ENCODE peak calls at places on chromosome 18, in five cellular contexts. J is CD8-positive, alpha-beta T cell; Q is spleen; Z is lower lobe of right lung; T is aorta. G is an unnamed sample.
A peak's percentile ranks its signal among the peaks of the same experiment; 100 is the strongest.

GRCh38 chr18:76592981-76593381 is 97.9 kb upstream of the ZNF516 start:
- DNase-seq in Q (no peak), T (no peak), Z (no peak), J (no peak), G (no peak)

GRCh38 chr18:68041327-68041726 is 524.8 kb upstream of the DSEL start:
- DNase-seq in Z (no peak), J (no peak), Q (no peak), T (no peak), G (no peak)

GRCh38 chr18:57095884-57096283 is 51.0 kb upstream of the BOD1L2 start:
- DNase-seq in T (no peak), Q (no peak), J (no peak), Z (no peak), G (no peak)

GRCh38 chr18:42047721-42048120 is 92.7 kb downstream of the PIK3C3 start:
- DNase-seq in J (no peak), T (no peak), Q (no peak), Z (no peak), G (no peak)

GRCh38 chr18:25289040-25289631 is 62.8 kb downstream of the ZNF521 start:
- DNase-seq in Q (no peak), T (no peak), Z (peak; percentile 43), J (no peak), G (no peak)

GRCh38 chr18:7388752-7389151 is 157.9 kb downstream of the LRRC30 start:
- DNase-seq in Z (no peak), Q (no peak), T (no peak), J (no peak), G (no peak)

GRCh38 chr18:22691988-22692710 is 241.0 kb upstream of the RBBP8 start:
- DNase-seq in T (no peak), J (no peak), Q (no peak), Z (no peak), G (no peak)

GRCh38 chr18:4125246-4125938 is 329.7 kb downstream of the DLGAP1 start:
- DNase-seq in J (no peak), Z (no peak), T (no peak), Q (no peak), G (no peak)

DNA sequence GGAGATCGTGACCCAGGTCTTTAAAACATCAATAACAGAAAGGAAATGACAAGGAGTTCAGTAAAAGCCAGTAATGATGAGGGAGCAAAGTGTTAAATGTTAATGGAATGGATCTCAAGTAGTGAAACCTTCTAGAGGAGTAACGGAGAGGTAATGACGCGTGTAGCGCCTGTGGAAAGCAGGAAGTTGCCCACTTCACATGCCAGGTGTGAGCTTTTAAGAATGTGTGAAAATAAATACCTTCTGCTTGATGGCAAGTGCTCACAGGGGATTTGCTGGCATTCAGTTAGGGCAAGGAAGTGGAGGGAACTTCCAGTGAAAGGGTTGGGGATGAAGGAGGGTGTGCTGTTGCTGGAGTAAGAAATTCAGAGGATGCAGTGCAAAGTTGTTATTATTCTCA is 754.5 kb downstream of the ADCYAP1 start:
- DNase-seq in Q (no peak), T (no peak), Z (peak; percentile 58), J (no peak), G (no peak)
- H3K27me3 ChIP-seq in Q (no peaks in the 10 kb centered on the region), T (no peaks in the 10 kb centered on the region), Z (no peaks in the 10 kb centered on the region), J (no peaks in the 10 kb centered on the region), G (no peaks in the 10 kb centered on the region)

DNA sequence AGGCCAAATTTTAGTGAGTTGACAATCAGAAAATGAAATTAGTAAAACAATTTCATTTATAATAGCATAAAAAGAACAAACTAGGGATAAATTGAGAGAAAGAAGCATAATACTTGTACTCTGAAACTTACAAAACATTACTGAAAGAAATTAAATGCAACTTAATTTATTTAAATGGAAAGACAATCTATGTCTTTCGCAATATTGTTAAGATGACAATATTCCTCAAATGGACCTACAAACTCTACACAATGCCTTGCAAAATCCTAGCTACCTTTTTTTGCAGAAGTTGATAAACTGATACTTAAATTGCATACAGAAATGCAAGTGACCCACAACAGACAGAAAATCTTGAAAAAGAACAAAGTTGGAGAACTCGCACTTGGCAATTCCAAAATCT is 9.1 kb downstream of the EPG5 start:
- DNase-seq in T (no peak), Q (no peak), Z (no peak), J (no peak), G (no peak)
- H3K4me1 ChIP-seq in T (no peaks in the 10 kb centered on the region), Q (peaks cover 16% of the 10 kb centered on the region), Z (peaks cover 30% of the 10 kb centered on the region), J (peaks cover 29% of the 10 kb centered on the region), G (peaks cover 10% of the 10 kb centered on the region)

GRCh38 chr18:58491113-58491696 is 137.7 kb downstream of the ALPK2 start:
- DNase-seq in Z (no peak), J (no peak), Q (no peak), T (no peak), G (peak; percentile 45)

GRCh38 chr18:58495202-58495601 is 133.7 kb downstream of the ALPK2 start:
- DNase-seq in Q (no peak), J (no peak), Z (no peak), T (no peak), G (no peak)

GRCh38 chr18:58491773-58492752 is 136.8 kb downstream of the ALPK2 start:
- DNase-seq in Q (no peak), J (no peak), T (no peak), Z (no peak), G (peak; percentile 46)

GRCh38 chr18:58493516-58494253 is 135.2 kb downstream of the ALPK2 start:
- DNase-seq in T (peak; percentile 73), Z (peak; percentile 60), J (peak; percentile 26), Q (peak; percentile 80), G (peak; percentile 89)

DNA sequence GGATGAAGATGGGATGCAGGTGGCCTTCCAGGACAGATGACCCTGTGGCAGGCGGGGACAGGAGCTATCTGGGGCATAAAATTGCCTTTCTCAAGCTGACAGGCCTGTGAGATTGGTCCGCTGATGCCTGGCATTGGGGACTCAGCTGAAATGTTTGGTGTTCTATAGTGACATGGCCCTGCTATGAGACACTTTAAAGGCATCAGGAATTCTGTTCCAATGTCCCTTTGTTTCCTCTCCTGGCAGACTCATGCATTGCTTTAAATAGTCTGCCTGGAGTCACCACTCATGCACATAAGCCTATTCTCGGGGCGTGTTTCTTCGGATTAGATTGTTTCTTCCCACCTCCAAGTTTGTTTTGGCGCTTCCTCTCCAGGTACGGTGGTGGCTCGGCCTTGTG is 135.8 kb downstream of the ALPK2 start:
- DNase-seq in Z (no peak), T (no peak), J (no peak), Q (no peak), G (no peak)
- H3K27ac ChIP-seq in Z (no peak overlapping the region), T (no peak overlapping the region), J (no peak overlapping the region), Q (no peak overlapping the region), G (peak overlapping the region; percentile 31)

DNA sequence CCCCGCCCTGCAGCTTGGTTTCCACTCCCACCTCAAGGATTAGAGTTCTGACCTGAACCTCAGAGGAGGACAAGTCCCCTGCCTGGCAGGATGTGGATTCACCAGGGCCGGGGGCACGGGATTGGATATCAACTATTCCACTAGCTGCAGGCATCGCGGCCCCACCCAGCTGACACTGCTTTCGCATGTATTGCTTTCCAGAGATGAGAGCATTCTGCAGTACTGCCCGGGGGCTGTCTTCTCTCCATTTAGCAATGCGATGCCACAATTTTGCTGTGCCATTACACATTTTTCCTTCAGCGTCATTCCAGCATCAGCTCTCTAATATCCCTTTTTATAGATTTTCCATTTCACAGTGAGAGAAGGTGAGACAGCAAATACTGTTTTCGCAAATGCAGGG is 42.0 kb downstream of the CTIF start:
- DNase-seq in T (peak; percentile 63), J (no peak), Q (no peak), Z (no peak), G (no peak)
- H3K27me3 ChIP-seq in T (no peaks in the 10 kb centered on the region), J (no peaks in the 10 kb centered on the region), Q (no peaks in the 10 kb centered on the region), Z (no peaks in the 10 kb centered on the region), G (no peaks in the 10 kb centered on the region)

GRCh38 chr18:9047715-9048114 is 54.8 kb upstream of the NDUFV2 start:
- DNase-seq in T (no peak), Z (no peak), J (no peak), Q (no peak), G (no peak)

GRCh38 chr18:9053814-9054213 is 48.7 kb upstream of the NDUFV2 start:
- DNase-seq in J (no peak), T (no peak), Z (no peak), Q (no peak), G (no peak)

GRCh38 chr18:9049495-9049809 is 53.0 kb upstream of the NDUFV2 start:
- DNase-seq in Z (no peak), Q (no peak), T (no peak), J (no peak), G (no peak)

GRCh38 chr18:9043581-9043980 is 58.9 kb upstream of the NDUFV2 start:
- DNase-seq in Q (no peak), Z (no peak), T (no peak), J (no peak), G (no peak)

DNA sequence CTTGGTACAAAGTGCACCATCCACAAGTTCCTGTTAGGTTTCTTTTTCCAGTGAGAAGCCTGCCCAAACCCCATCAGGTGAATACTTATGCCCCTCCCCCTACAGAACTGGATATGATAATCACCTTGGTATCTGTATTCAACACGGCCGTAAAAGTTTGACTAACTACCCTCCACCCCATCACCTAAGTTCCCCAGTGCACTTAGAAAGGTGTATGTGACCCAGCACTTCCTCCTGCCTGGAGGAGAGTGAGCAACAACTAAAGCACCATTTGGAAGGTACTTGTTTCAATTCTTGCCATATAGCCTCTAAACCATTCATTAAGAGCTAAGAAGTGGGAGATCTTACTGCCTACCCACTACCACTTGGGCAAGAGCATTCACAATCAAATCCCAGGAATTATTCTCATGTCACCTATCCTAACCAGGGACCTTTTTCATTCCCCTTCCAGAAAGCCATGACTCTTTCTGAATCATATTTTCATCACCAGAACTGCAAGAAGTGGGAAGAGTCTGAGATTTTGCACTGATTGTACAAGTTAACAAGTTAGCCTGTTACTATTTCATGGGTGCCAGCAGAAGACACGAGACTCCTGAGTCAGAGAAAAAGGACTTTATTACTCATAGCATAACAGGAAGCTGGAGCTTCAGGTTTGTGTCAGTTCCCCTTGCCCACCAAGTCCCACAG is 53.5 kb upstream of the NDUFV2 start:
- DNase-seq in Z (no peak), J (no peak), T (no peak), Q (no peak), G (no peak)
- H3K4me1 ChIP-seq in Z (no peaks in the 10 kb centered on the region), J (no peaks in the 10 kb centered on the region), T (no peaks in the 10 kb centered on the region), Q (no peaks in the 10 kb centered on the region), G (no peaks in the 10 kb centered on the region)

GRCh38 chr18:1014951-1015627 is 110.4 kb downstream of the ADCYAP1 start:
- DNase-seq in Q (no peak), T (no peak), J (no peak), Z (no peak), G (no peak)
- H3K27ac ChIP-seq in Q (no peak overlapping the region), T (peak overlapping the region; percentile 54), J (no peak overlapping the region), Z (no peak overlapping the region), G (no peak overlapping the region)

GRCh38 chr18:5619381-5619780 is 75.6 kb upstream of the EPB41L3 start:
- DNase-seq in Q (no peak), T (no peak), Z (no peak), J (no peak), G (no peak)

GRCh38 chr18:5620284-5620683 is 76.5 kb upstream of the EPB41L3 start:
- DNase-seq in Q (no peak), Z (no peak), J (no peak), T (no peak), G (no peak)

GRCh38 chr18:5625076-5625475 is 81.3 kb upstream of the EPB41L3 start:
- DNase-seq in T (no peak), J (no peak), Q (no peak), Z (no peak), G (no peak)

GRCh38 chr18:5626130-5626880 is 82.5 kb upstream of the EPB41L3 start:
- DNase-seq in Q (no peak), T (no peak), J (no peak), Z (no peak), G (no peak)

GRCh38 chr18:5622905-5623304 is 79.1 kb upstream of the EPB41L3 start:
- DNase-seq in J (no peak), T (no peak), Q (no peak), Z (no peak), G (no peak)
- H3K27me3 ChIP-seq in J (no peaks in the 10 kb centered on the region), T (no peaks in the 10 kb centered on the region), Q (peaks cover 31% of the 10 kb centered on the region), Z (peaks cover 9% of the 10 kb centered on the region), G (no peaks in the 10 kb centered on the region)

GRCh38 chr18:63313409-63313917 is 6.1 kb downstream of the BCL2 start:
- DNase-seq in Q (no peak), Z (no peak), T (no peak), J (no peak), G (no peak)
- H3K4me1 ChIP-seq in Q (peaks cover 96% of the 10 kb centered on the region), Z (peaks cover 3% of the 10 kb centered on the region), T (no peaks in the 10 kb centered on the region), J (peaks cover 68% of the 10 kb centered on the region), G (peaks cover 34% of the 10 kb centered on the region)

G was measured in sigmoid colon.